ENCODE peak calls at places on chromosome 11, in seven cellular contexts. Y, O, E, S, R, C and G are unnamed samples.
A peak's percentile ranks its signal among the peaks of the same experiment; 100 is the strongest.

GRCh38 chr11:18705651-18706281 is 7.2 kb downstream of the TMEM86A start:
- DNase-seq in R (no peak), C (no peak), E (no peak), O (no peak), S (no peak), Y (peak; percentile 72), G (no peak)

GRCh38 chr11:6481924-6482275 is 599 bp downstream of the TIMM10B start:
- DNase-seq in O (no peak), S (peak; percentile 12), E (no peak), Y (no peak), C (no peak), R (no peak), G (no peak)

GRCh38 chr11:285894-286220 is 3.1 kb upstream of the PGGHG start:
- DNase-seq in S (no peak), C (no peak), O (no peak), R (peak; percentile 30), E (no peak), Y (peak; percentile 33), G (no peak)

GRCh38 chr11:60633645-60634044 is 65.8 kb upstream of the MS4A8 start:
- DNase-seq in R (no peak), O (peak; percentile 63), S (no peak), Y (no peak), E (no peak), C (no peak), G (no peak)

GRCh38 chr11:66749091-66749490 is 20.1 kb upstream of the SPTBN2 start:
- DNase-seq in C (no peak), O (no peak), Y (no peak), S (no peak), E (no peak), R (no peak), G (no peak)

GRCh38 chr11:17734986-17735822 is 623 bp downstream of the KCNC1 start:
- DNase-seq in R (peak; percentile 84), E (peak; percentile 44), S (peak; percentile 56), C (peak; percentile 33), Y (peak; percentile 86), O (no peak), G (peak; percentile 69)

GRCh38 chr11:41950470-41951143 is 491.2 kb upstream of the LRRC4C start:
- DNase-seq in C (no peak), R (no peak), E (no peak), O (no peak), Y (no peak), S (no peak), G (no peak)

GRCh38 chr11:1988667-1989317 is 8.8 kb downstream of the H19 start:
- DNase-seq in S (peak; percentile 31), E (peak; percentile 56), O (no peak), Y (no peak), R (peak; percentile 38), C (peak; percentile 78), G (no peak)

GRCh38 chr11:134331565-134332188 is at the start of gene GLB1L2:
- DNase-seq in C (peak; percentile 35), O (no peak), S (peak; percentile 84), E (peak; percentile 35), R (peak; percentile 86), Y (peak; percentile 99), G (no peak)

GRCh38 chr11:112874959-112875358 is 86.3 kb upstream of the NCAM1 start:
- DNase-seq in S (no peak), Y (no peak), R (no peak), O (no peak), E (no peak), C (no peak), G (no peak)

GRCh38 chr11:27720277-27720830 is 20.1 kb upstream of the BDNF start:
- DNase-seq in R (peak; percentile 86), C (no peak), E (peak; percentile 66), Y (peak; percentile 62), O (no peak), S (peak; percentile 54), G (peak; percentile 68)

GRCh38 chr11:69940246-69940610 is 121.0 kb upstream of the FGF3 start:
- DNase-seq in S (no peak), C (no peak), Y (peak; percentile 48), O (no peak), R (no peak), E (no peak), G (no peak)

GRCh38 chr11:9057888-9058287 is 33.5 kb downstream of the SCUBE2 start:
- DNase-seq in O (no peak), S (no peak), R (peak; percentile 39), C (no peak), E (no peak), Y (no peak), G (no peak)

GRCh38 chr11:112705148-112705547 is 256.1 kb upstream of the NCAM1 start:
- DNase-seq in R (no peak), S (no peak), C (no peak), O (no peak), Y (no peak), E (no peak), G (no peak)

GRCh38 chr11:57251491-57252104 is 14.5 kb upstream of the APLNR start:
- DNase-seq in E (no peak), Y (no peak), S (peak; percentile 83), O (no peak), C (no peak), R (no peak), G (peak; percentile 47)

GRCh38 chr11:105636496-105636895 is 26.6 kb downstream of the GRIA4 start:
- DNase-seq in Y (no peak), C (no peak), R (no peak), E (no peak), O (no peak), S (no peak), G (no peak)

DNA sequence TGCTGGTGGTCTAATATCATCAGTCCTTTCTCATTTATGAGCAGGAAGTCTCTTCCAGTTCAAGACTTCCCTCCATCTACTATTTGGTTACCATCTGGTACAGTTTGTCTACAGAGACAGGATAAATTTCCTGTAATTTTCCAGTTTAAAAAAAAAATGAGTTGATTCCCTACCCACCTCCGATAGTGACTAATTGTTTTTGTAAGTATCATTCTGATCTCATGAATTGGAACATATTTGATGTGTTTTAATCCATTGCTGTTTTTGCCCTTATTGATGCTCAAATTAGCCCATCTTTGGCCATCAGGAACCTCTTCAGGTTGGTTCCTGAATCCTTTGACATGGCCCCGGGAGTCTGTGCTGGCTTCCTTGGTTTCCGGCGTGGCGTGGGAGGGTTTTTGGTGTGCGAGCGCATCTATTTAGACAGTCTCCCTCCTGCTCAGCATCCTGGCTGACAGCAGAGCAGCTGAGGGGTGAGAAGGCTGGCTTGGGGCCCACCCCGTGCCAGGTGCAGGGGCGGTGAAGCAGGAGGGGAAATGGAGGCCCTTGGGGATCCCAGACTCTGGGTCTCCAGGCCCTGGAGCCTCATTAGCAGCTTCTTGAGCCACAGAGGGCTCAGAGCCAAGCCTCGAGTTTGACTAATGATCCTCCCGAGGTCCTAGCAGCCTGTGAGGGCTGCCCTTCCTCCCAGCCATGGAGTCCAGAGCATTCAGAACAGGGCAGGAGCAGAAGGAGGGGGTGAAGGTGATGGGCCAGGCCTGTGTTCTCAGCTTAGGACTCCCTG is 6.8 kb downstream of the OMP start:
- DNase-seq in E (no peak), R (no peak), S (no peak), Y (no peak), O (no peak), C (no peak), G (peak; percentile 37)
- H3K4me1 ChIP-seq in E (peaks cover 62% of the 10 kb centered on the region), R (peaks cover 3% of the 10 kb centered on the region), S (no peaks in the 10 kb centered on the region), Y (peaks cover 46% of the 10 kb centered on the region), O (no peaks in the 10 kb centered on the region), C (peaks cover 42% of the 10 kb centered on the region), G (peaks cover 21% of the 10 kb centered on the region)

DNA sequence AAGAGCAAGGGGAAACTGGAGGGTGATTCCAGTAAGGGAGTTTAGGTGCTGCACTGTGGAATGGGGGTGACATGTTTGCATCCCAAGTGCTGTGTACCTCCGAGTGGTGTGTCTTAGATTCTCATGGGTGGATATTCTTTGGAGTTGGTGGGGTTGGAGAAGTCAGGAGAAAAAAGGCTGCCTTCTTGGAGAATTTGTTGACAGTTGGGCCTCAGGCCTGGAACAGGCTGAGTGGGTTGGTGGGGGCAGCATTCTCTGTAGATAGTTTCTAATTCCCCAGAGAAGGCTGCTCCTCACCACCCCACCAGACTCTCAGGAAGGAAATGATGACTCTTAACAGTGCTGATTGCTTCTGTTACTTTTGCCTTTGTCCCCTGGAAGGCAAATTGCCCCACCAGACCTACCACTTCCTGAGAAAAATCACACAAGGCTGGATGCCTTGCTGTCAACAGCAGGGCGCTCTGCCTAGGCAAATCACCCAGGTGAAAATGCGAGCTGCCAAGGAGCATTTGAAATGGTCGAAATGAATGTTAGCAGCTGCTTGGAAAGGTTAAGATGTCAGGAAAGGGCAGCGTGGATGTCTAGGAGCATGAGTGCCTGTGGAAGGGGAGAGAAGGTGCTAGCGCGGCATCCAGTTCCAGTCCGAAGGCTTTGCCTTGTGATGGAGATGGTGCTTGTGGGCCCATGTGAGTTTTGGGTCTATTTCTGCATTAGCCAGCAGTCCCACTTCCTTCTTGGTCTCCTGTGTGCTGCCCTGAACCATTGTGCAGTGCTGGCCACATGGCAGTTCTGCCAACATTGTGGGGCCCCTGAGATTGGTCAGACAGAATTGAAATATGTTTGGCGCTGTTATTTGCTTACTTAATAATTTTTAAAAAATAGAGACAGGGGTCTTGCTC is 29.7 kb upstream of the SORL1-AS1 start:
- DNase-seq in E (no peak), Y (no peak), C (no peak), R (no peak), O (peak; percentile 93), S (no peak), G (no peak)
- TF ChIP-seq USF2 in E (no peak), Y (no peak), C (no peak), R (no peak), O (no peak), S (no peak), G (no peak)

DNA sequence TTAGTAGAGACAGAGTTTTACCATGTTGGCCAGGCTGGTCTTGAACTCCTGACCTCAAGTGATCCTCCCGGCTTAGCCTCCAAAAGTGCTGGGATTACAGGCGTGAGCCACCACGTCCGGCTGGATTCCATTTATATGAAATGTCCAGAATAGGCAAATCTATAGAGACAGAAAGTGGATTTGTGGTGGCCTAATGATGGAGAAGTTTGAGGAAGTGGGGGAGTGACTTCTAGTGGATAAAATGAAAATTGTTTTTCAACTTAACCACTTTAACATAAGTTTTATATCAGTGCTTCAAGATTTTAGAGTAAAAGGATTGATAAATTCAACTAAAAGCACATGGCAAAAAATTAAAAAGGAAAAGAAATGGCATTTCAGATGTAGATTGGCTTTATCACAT is 66.2 kb downstream of the HIPK3 start:
- DNase-seq in R (no peak), C (no peak), Y (no peak), S (no peak), E (no peak), O (no peak), G (no peak)
- H3K4me2 ChIP-seq in R (no peak overlapping the region), C (no peak overlapping the region), Y (no peak overlapping the region), S (no peak overlapping the region), E (no peak overlapping the region), O (no peak overlapping the region), G (no peak overlapping the region)

GRCh38 chr11:65572356-65573043 is at the start of gene FAM89B:
- DNase-seq in S (peak; percentile 92), C (no peak), E (peak; percentile 82), R (peak; percentile 86), O (no peak), Y (peak; percentile 89), G (peak; percentile 77)

GRCh38 chr11:65573391-65574146 is 1.2 kb downstream of the FAM89B start:
- DNase-seq in C (no peak), E (no peak), S (no peak), Y (no peak), O (no peak), R (no peak), G (no peak)

GRCh38 chr11:65569973-65570918 is at the start of gene ZNRD2:
- DNase-seq in O (peak; percentile 97), Y (peak; percentile 95), E (peak; percentile 99), S (peak; percentile 99), C (peak; percentile 96), R (peak; percentile 95), G (peak; percentile 99)

GRCh38 chr11:65571420-65571819 is 918 bp upstream of the FAM89B start:
- DNase-seq in Y (no peak), O (no peak), S (peak; percentile 41), C (no peak), E (no peak), R (no peak), G (no peak)

GRCh38 chr11:65571940-65572339 is 398 bp upstream of the FAM89B start:
- DNase-seq in S (peak; percentile 80), C (no peak), O (no peak), R (no peak), Y (no peak), E (peak; percentile 79), G (peak; percentile 44)
- H3K4me1 ChIP-seq in S (peaks cover 48% of the 10 kb centered on the region), C (peaks cover 54% of the 10 kb centered on the region), O (peaks cover 25% of the 10 kb centered on the region), R (peaks cover 23% of the 10 kb centered on the region), Y (peaks cover 43% of the 10 kb centered on the region), E (peaks cover 53% of the 10 kb centered on the region), G (peaks cover 29% of the 10 kb centered on the region)